ENCODE peak calls at places on chromosomes 3 and 15, in ten cellular contexts. One of them, this sample, is unnamed.

GRCh38 chr15:92899910-92900711 is at the start of gene CHD2:
- DNase-seq in heart right ventricle: peak
- DNase-seq in endodermal cell: peak
- DNase-seq in cardiac muscle cell: peak
- DNase-seq in uterus: peak
- DNase-seq in heart left ventricle: no peak
- DNase-seq in lower lobe of right lung: peak
- DNase-seq in DND-41: peak
- DNase-seq in brain microvascular endothelial cell: peak
- DNase-seq in breast epithelium: peak
- DNase-seq in this sample: peak

GRCh38 chr3:121295453-121295852 is 250.3 kb downstream of the POLQ start:
- DNase-seq in lower lobe of right lung: no peak
- DNase-seq in DND-41: no peak
- DNase-seq in cardiac muscle cell: no peak
- DNase-seq in breast epithelium: no peak
- DNase-seq in heart left ventricle: no peak
- DNase-seq in brain microvascular endothelial cell: no peak
- DNase-seq in heart right ventricle: no peak
- DNase-seq in endodermal cell: no peak
- DNase-seq in uterus: no peak
- DNase-seq in this sample: no peak

GRCh38 chr3:126938520-126939346 is 44.2 kb upstream of the PLXNA1 start:
- DNase-seq in heart right ventricle: no peak
- DNase-seq in uterus: no peak
- DNase-seq in breast epithelium: no peak
- DNase-seq in cardiac muscle cell: no peak
- DNase-seq in endodermal cell: no peak
- DNase-seq in brain microvascular endothelial cell: no peak
- DNase-seq in heart left ventricle: no peak
- DNase-seq in DND-41: no peak
- DNase-seq in lower lobe of right lung: no peak
- DNase-seq in this sample: no peak

GRCh38 chr3:11616551-11616950 is 27.2 kb downstream of the VGLL4 start:
- DNase-seq in endodermal cell: no peak
- DNase-seq in heart right ventricle: no peak
- DNase-seq in cardiac muscle cell: no peak
- DNase-seq in lower lobe of right lung: no peak
- DNase-seq in brain microvascular endothelial cell: no peak
- DNase-seq in DND-41: no peak
- DNase-seq in breast epithelium: no peak
- DNase-seq in uterus: no peak
- DNase-seq in heart left ventricle: no peak
- DNase-seq in this sample: no peak

GRCh38 chr3:110265302-110265701 is 806.3 kb upstream of the NECTIN3 start:
- DNase-seq in lower lobe of right lung: no peak
- DNase-seq in breast epithelium: no peak
- DNase-seq in endodermal cell: no peak
- DNase-seq in heart left ventricle: no peak
- DNase-seq in uterus: no peak
- DNase-seq in cardiac muscle cell: no peak
- DNase-seq in heart right ventricle: no peak
- DNase-seq in brain microvascular endothelial cell: no peak
- DNase-seq in DND-41: no peak
- DNase-seq in this sample: no peak

GRCh38 chr3:122100591-122101491 is 45.7 kb downstream of the CD86 start:
- DNase-seq in brain microvascular endothelial cell: no peak
- DNase-seq in heart right ventricle: no peak
- DNase-seq in DND-41: no peak
- DNase-seq in uterus: no peak
- DNase-seq in lower lobe of right lung: no peak
- DNase-seq in heart left ventricle: no peak
- DNase-seq in endodermal cell: no peak
- DNase-seq in breast epithelium: no peak
- DNase-seq in cardiac muscle cell: no peak
- DNase-seq in this sample: no peak

GRCh38 chr15:64856429-64857145 is 14.9 kb downstream of the PLEKHO2 start:
- DNase-seq in heart right ventricle: peak
- DNase-seq in endodermal cell: peak
- DNase-seq in brain microvascular endothelial cell: no peak
- DNase-seq in heart left ventricle: peak
- DNase-seq in uterus: no peak
- DNase-seq in lower lobe of right lung: no peak
- DNase-seq in breast epithelium: no peak
- DNase-seq in cardiac muscle cell: peak
- DNase-seq in DND-41: no peak
- DNase-seq in this sample: no peak

GRCh38 chr3:81492048-81492447 is 269.4 kb downstream of the GBE1 start:
- DNase-seq in cardiac muscle cell: no peak
- DNase-seq in DND-41: no peak
- DNase-seq in lower lobe of right lung: no peak
- DNase-seq in heart right ventricle: no peak
- DNase-seq in endodermal cell: no peak
- DNase-seq in uterus: no peak
- DNase-seq in heart left ventricle: no peak
- DNase-seq in breast epithelium: no peak
- DNase-seq in brain microvascular endothelial cell: no peak
- DNase-seq in this sample: no peak

GRCh38 chr3:184620101-184620798 is 58.7 kb downstream of the EPHB3 start:
- DNase-seq in endodermal cell: no peak
- DNase-seq in uterus: no peak
- DNase-seq in brain microvascular endothelial cell: peak
- DNase-seq in heart right ventricle: no peak
- DNase-seq in breast epithelium: no peak
- DNase-seq in heart left ventricle: no peak
- DNase-seq in lower lobe of right lung: no peak
- DNase-seq in cardiac muscle cell: no peak
- DNase-seq in DND-41: no peak
- DNase-seq in this sample: no peak

GRCh38 chr3:158683216-158683975 is 10.9 kb upstream of the LXN start:
- DNase-seq in endodermal cell: no peak
- DNase-seq in heart left ventricle: no peak
- DNase-seq in lower lobe of right lung: no peak
- DNase-seq in cardiac muscle cell: no peak
- DNase-seq in DND-41: no peak
- DNase-seq in uterus: no peak
- DNase-seq in breast epithelium: no peak
- DNase-seq in heart right ventricle: no peak
- DNase-seq in brain microvascular endothelial cell: peak
- DNase-seq in this sample: no peak

GRCh38 chr3:72494076-72495000 is 353.9 kb downstream of the SHQ1 start:
- DNase-seq in heart left ventricle: no peak
- DNase-seq in heart right ventricle: no peak
- DNase-seq in endodermal cell: no peak
- DNase-seq in brain microvascular endothelial cell: no peak
- DNase-seq in DND-41: no peak
- DNase-seq in cardiac muscle cell: no peak
- DNase-seq in uterus: no peak
- DNase-seq in lower lobe of right lung: no peak
- DNase-seq in breast epithelium: no peak
- DNase-seq in this sample: no peak

GRCh38 chr15:55514414-55514850 is 6.4 kb upstream of the DNAAF4 start:
- DNase-seq in lower lobe of right lung: peak
- DNase-seq in breast epithelium: no peak
- DNase-seq in uterus: no peak
- DNase-seq in brain microvascular endothelial cell: no peak
- DNase-seq in heart left ventricle: no peak
- DNase-seq in endodermal cell: no peak
- DNase-seq in DND-41: no peak
- DNase-seq in cardiac muscle cell: no peak
- DNase-seq in heart right ventricle: no peak
- DNase-seq in this sample: no peak

GRCh38 chr3:32078085-32078634 is 28.3 kb upstream of the GPD1L start:
- DNase-seq in lower lobe of right lung: no peak
- DNase-seq in endodermal cell: no peak
- DNase-seq in heart right ventricle: no peak
- DNase-seq in brain microvascular endothelial cell: no peak
- DNase-seq in heart left ventricle: no peak
- DNase-seq in breast epithelium: no peak
- DNase-seq in DND-41: no peak
- DNase-seq in cardiac muscle cell: no peak
- DNase-seq in uterus: no peak
- DNase-seq in this sample: no peak
- H3K27ac ChIP-seq in lower lobe of right lung: peak
- H3K27ac ChIP-seq in endodermal cell: no peak
- H3K27ac ChIP-seq in heart right ventricle: peak
- H3K27ac ChIP-seq in brain microvascular endothelial cell: no peak
- H3K27ac ChIP-seq in heart left ventricle: peak
- H3K27ac ChIP-seq in breast epithelium: no peak
- H3K27ac ChIP-seq in DND-41: no peak
- H3K27ac ChIP-seq in cardiac muscle cell: no peak
- H3K27ac ChIP-seq in uterus: peak
- H3K27ac ChIP-seq in this sample: no peak

DNA sequence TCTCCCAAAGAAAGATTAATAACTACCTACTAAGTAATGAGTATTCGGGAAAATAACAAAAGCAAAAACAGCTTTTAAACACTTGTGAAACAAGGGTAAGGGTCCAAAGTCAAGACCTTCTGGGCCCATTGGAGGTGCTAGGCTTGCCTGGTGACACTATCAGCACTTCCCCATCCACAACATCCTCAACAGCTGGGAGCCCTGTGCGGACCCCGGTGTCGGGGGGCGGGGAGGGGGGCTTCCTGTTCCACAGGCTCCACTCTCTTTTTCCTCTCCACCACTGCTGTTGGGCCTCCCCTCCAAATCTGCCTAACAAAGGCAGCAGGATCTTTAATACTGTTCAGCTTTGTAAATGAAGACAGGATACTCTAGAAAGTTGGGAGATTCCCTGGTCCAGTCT is 21.6 kb downstream of the NGRN start:
- DNase-seq in endodermal cell: peak
- DNase-seq in brain microvascular endothelial cell: no peak
- DNase-seq in uterus: no peak
- DNase-seq in DND-41: no peak
- DNase-seq in heart right ventricle: no peak
- DNase-seq in breast epithelium: no peak
- DNase-seq in lower lobe of right lung: no peak
- DNase-seq in cardiac muscle cell: no peak
- DNase-seq in heart left ventricle: no peak
- DNase-seq in this sample: no peak
- H3K27ac ChIP-seq in endodermal cell: no peak
- H3K27ac ChIP-seq in brain microvascular endothelial cell: no peak
- H3K27ac ChIP-seq in uterus: peak
- H3K27ac ChIP-seq in DND-41: no peak
- H3K27ac ChIP-seq in heart right ventricle: no peak
- H3K27ac ChIP-seq in breast epithelium: peak
- H3K27ac ChIP-seq in lower lobe of right lung: no peak
- H3K27ac ChIP-seq in cardiac muscle cell: no peak
- H3K27ac ChIP-seq in heart left ventricle: no peak
- H3K27ac ChIP-seq in this sample: no peak

GRCh38 chr15:91235376-91235775 is 135.3 kb downstream of the SV2B start:
- DNase-seq in breast epithelium: no peak
- DNase-seq in uterus: no peak
- DNase-seq in heart right ventricle: no peak
- DNase-seq in lower lobe of right lung: no peak
- DNase-seq in DND-41: no peak
- DNase-seq in heart left ventricle: no peak
- DNase-seq in brain microvascular endothelial cell: no peak
- DNase-seq in endodermal cell: no peak
- DNase-seq in cardiac muscle cell: no peak
- DNase-seq in this sample: no peak

GRCh38 chr15:91237493-91237892 is 137.4 kb downstream of the SV2B start:
- DNase-seq in breast epithelium: no peak
- DNase-seq in DND-41: no peak
- DNase-seq in heart right ventricle: no peak
- DNase-seq in lower lobe of right lung: no peak
- DNase-seq in brain microvascular endothelial cell: no peak
- DNase-seq in cardiac muscle cell: no peak
- DNase-seq in uterus: no peak
- DNase-seq in heart left ventricle: no peak
- DNase-seq in endodermal cell: no peak
- DNase-seq in this sample: no peak

GRCh38 chr15:91243806-91244205 is 143.7 kb downstream of the SV2B start:
- DNase-seq in lower lobe of right lung: no peak
- DNase-seq in brain microvascular endothelial cell: no peak
- DNase-seq in heart left ventricle: no peak
- DNase-seq in breast epithelium: no peak
- DNase-seq in cardiac muscle cell: no peak
- DNase-seq in endodermal cell: no peak
- DNase-seq in heart right ventricle: no peak
- DNase-seq in uterus: no peak
- DNase-seq in DND-41: no peak
- DNase-seq in this sample: no peak

GRCh38 chr15:91234759-91235158 is 134.7 kb downstream of the SV2B start:
- DNase-seq in DND-41: no peak
- DNase-seq in brain microvascular endothelial cell: no peak
- DNase-seq in endodermal cell: no peak
- DNase-seq in uterus: no peak
- DNase-seq in heart left ventricle: no peak
- DNase-seq in lower lobe of right lung: no peak
- DNase-seq in cardiac muscle cell: no peak
- DNase-seq in heart right ventricle: no peak
- DNase-seq in breast epithelium: no peak
- DNase-seq in this sample: no peak

DNA sequence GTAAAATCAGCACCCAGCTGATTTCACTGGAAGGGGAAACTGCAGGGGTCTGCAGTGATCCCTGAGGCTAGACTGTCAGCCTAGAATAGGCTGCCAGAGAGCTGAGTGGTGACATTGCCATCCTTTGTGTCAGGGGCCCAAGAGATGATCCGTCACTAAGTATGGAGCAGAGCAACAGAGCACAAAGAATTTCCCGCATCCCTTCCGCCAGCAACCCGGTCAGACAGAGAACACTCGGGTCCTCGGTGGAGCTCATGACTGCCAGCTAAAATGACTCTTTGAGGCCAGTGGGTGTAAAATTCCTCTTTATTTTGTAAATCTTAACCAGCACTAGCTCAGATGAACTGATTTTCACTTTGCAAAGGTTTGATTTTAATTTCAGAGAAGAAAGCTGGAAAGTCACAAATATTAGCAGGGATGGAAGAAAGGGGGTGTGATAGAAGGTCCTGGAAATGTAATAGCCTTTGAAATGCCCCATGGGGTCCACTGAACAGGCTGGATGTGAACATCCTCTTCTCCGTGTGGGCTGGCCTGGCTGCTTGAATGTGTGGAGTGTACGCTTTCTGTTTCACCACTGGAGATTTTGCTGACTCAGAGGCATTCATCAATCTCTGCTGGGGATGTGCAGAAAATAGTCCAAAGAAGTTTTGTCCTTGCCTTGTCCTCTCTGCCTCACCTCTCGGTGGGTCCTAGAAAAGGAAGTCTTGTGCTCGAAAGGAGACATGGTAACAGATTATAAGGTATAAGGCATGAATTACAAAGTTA is 138.8 kb downstream of the SV2B start:
- DNase-seq in uterus: no peak
- DNase-seq in DND-41: no peak
- DNase-seq in endodermal cell: no peak
- DNase-seq in cardiac muscle cell: no peak
- DNase-seq in lower lobe of right lung: no peak
- DNase-seq in breast epithelium: no peak
- DNase-seq in brain microvascular endothelial cell: no peak
- DNase-seq in heart right ventricle: no peak
- DNase-seq in heart left ventricle: no peak
- DNase-seq in this sample: no peak
- H3K27ac ChIP-seq in uterus: no peak
- H3K27ac ChIP-seq in DND-41: no peak
- H3K27ac ChIP-seq in endodermal cell: no peak
- H3K27ac ChIP-seq in cardiac muscle cell: no peak
- H3K27ac ChIP-seq in lower lobe of right lung: no peak
- H3K27ac ChIP-seq in breast epithelium: no peak
- H3K27ac ChIP-seq in brain microvascular endothelial cell: no peak
- H3K27ac ChIP-seq in heart right ventricle: no peak
- H3K27ac ChIP-seq in heart left ventricle: no peak
- H3K27ac ChIP-seq in this sample: no peak

GRCh38 chr3:141739731-141740130 is 1.6 kb downstream of the RNF7 start:
- DNase-seq in brain microvascular endothelial cell: no peak
- DNase-seq in breast epithelium: no peak
- DNase-seq in heart right ventricle: no peak
- DNase-seq in lower lobe of right lung: no peak
- DNase-seq in DND-41: no peak
- DNase-seq in uterus: no peak
- DNase-seq in cardiac muscle cell: no peak
- DNase-seq in heart left ventricle: no peak
- DNase-seq in endodermal cell: no peak
- DNase-seq in this sample: no peak
- H3K27ac ChIP-seq in brain microvascular endothelial cell: peak
- H3K27ac ChIP-seq in breast epithelium: peak
- H3K27ac ChIP-seq in heart right ventricle: peak
- H3K27ac ChIP-seq in lower lobe of right lung: peak
- H3K27ac ChIP-seq in DND-41: peak
- H3K27ac ChIP-seq in uterus: peak
- H3K27ac ChIP-seq in cardiac muscle cell: peak
- H3K27ac ChIP-seq in heart left ventricle: no peak
- H3K27ac ChIP-seq in endodermal cell: no peak
- H3K27ac ChIP-seq in this sample: no peak